ENCODE peak calls at places on chromosomes 1 and 21, in four cellular contexts. I, K, C and M are unnamed samples.

GRCh38 chr1:38403667-38404066 is 357.1 kb upstream of the POU3F1 start:
- DNase-seq in I (no peak), K (no peak), C (no peak), M (no peak)

GRCh38 chr1:183633676-183634343 is 1.8 kb downstream of the ARPC5 start:
- DNase-seq in I (no peak), K (peak; percentile 84), C (no peak), M (no peak)

GRCh38 chr1:225811622-225812487 is 1.9 kb downstream of the EPHX1 start:
- DNase-seq in I (no peak), K (no peak), C (no peak), M (peak; percentile 53)

GRCh38 chr1:205933672-205934618 is 9.3 kb downstream of the SLC26A9 start:
- DNase-seq in I (peak; percentile 57), K (peak; percentile 86), C (no peak), M (no peak)

GRCh38 chr1:46486432-46487015 is 3.1 kb upstream of the DMBX1 start:
- DNase-seq in I (no peak), K (no peak), C (no peak), M (no peak)

GRCh38 chr1:193349046-193349535 is 162.7 kb upstream of the B3GALT2 start:
- DNase-seq in I (no peak), K (no peak), C (no peak), M (no peak)

GRCh38 chr1:2472109-2472508 is 4.0 kb upstream of the PLCH2 start:
- DNase-seq in I (no peak), K (no peak), C (no peak), M (no peak)

GRCh38 chr1:223066415-223066814 is 76.6 kb downstream of the TLR5 start:
- DNase-seq in I (no peak), K (no peak), C (no peak), M (no peak)

GRCh38 chr21:45592208-45592619 is 50.0 kb upstream of the SLC19A1 start:
- DNase-seq in I (no peak), K (no peak), C (no peak), M (no peak)

GRCh38 chr1:68269637-68270430 is 37.5 kb upstream of the WLS start:
- DNase-seq in I (no peak), K (peak; percentile 32), C (no peak), M (no peak)

GRCh38 chr1:201275266-201275666 is 8.0 kb upstream of the PKP1 start:
- DNase-seq in I (no peak), K (peak; percentile 77), C (no peak), M (no peak)

GRCh38 chr1:177794316-177794991 is 175.4 kb downstream of the SEC16B start:
- DNase-seq in I (no peak), K (no peak), C (no peak), M (no peak)

GRCh38 chr1:215064327-215064726 is 18.2 kb upstream of the KCNK2 start:
- DNase-seq in I (no peak), K (no peak), C (no peak), M (no peak)

GRCh38 chr1:246001821-246002220 is 505.3 kb downstream of the SMYD3 start:
- DNase-seq in I (no peak), K (peak; percentile 27), C (no peak), M (no peak)

GRCh38 chr1:222910699-222911098 is 95.9 kb downstream of the DISP1 start:
- DNase-seq in I (no peak), K (peak; percentile 70), C (no peak), M (no peak)

GRCh38 chr1:111856411-111857135 is 100.9 kb downstream of the DDX20 start:
- DNase-seq in I (no peak), K (no peak), C (peak; percentile 66), M (no peak)

GRCh38 chr1:226656201-226656600 is 82.9 kb downstream of the ITPKB start:
- DNase-seq in I (no peak), K (no peak), C (no peak), M (no peak)

GRCh38 chr21:44012474-44013379 is 618 bp downstream of the TRAPPC10 start:
- DNase-seq in I (peak; percentile 78), K (no peak), C (peak; percentile 57), M (peak; percentile 81)

GRCh38 chr1:121471517-121471916 is 286.7 kb downstream of the SRGAP2C start:
- DNase-seq in I (no peak), K (no peak), C (no peak), M (no peak)